ENCODE peak calls at places on chromosomes 4 and X, in five cellular contexts. C is K562, O is H1, Q is HepG2, T is HCT116. J is an unnamed sample.

GRCh38 chr4:2484993-2485392 is 16.1 kb downstream of the RNF4 start:
- DNase-seq in C (no peak), O (no peak), Q (no peak), T (no peak), J (no peak)

GRCh38 chr4:3250956-3251690 is 2.2 kb downstream of the MSANTD1 start:
- DNase-seq in C (no peak), O (no peak), Q (no peak), T (no peak), J (no peak)

GRCh38 chrX:130878350-130879341 is 24.4 kb downstream of the ENOX2 start:
- DNase-seq in C (no peak), O (no peak), Q (no peak), T (peak; percentile 23), J (no peak)

GRCh38 chr4:119020158-119020557 is 115.5 kb upstream of the MYOZ2 start:
- DNase-seq in C (no peak), O (no peak), Q (no peak), T (no peak), J (no peak)

GRCh38 chr4:79906996-79907395 is 166.0 kb downstream of the ANTXR2 start:
- DNase-seq in C (no peak), O (no peak), Q (no peak), T (no peak), J (no peak)

GRCh38 chrX:12497832-12498591 is 293.2 kb upstream of the PRPS2 start:
- DNase-seq in C (peak; percentile 21), O (peak; percentile 64), Q (no peak), T (no peak), J (no peak)

GRCh38 chrX:24412637-24413363 is 52.3 kb upstream of the PDK3 start:
- DNase-seq in C (no peak), O (no peak), Q (no peak), T (no peak), J (no peak)

GRCh38 chr4:54165438-54165837 is 63.7 kb upstream of the PDGFRA start:
- DNase-seq in C (no peak), O (no peak), Q (peak; percentile 7), T (peak; percentile 36), J (no peak)

GRCh38 chr4:80017125-80017854 is 55.7 kb downstream of the ANTXR2 start:
- DNase-seq in C (no peak), O (no peak), Q (no peak), T (no peak), J (no peak)

GRCh38 chr4:14596904-14597303 is 405.4 kb upstream of the CPEB2 start:
- DNase-seq in C (no peak), O (no peak), Q (no peak), T (no peak), J (no peak)

GRCh38 chr4:3045500-3045850 is 28.9 kb downstream of the HTT-AS start:
- DNase-seq in C (peak; percentile 26), O (no peak), Q (no peak), T (no peak), J (peak; percentile 78)

GRCh38 chr4:52173470-52174055 is 122.5 kb downstream of the SPATA18 start:
- DNase-seq in C (no peak), O (no peak), Q (no peak), T (no peak), J (no peak)

GRCh38 chr4:153131478-153132069 is 72.7 kb upstream of the TRIM2 start:
- DNase-seq in C (no peak), O (no peak), Q (no peak), T (no peak), J (no peak)

GRCh38 chr4:3442959-3443749 is 1.4 kb downstream of the HGFAC start:
- DNase-seq in C (peak; percentile 85), O (peak; percentile 93), Q (peak; percentile 39), T (no peak), J (peak; percentile 86)

GRCh38 chr4:184039963-184040383 is 134.9 kb downstream of the STOX2 start:
- DNase-seq in C (no peak), O (peak; percentile 58), Q (no peak), T (no peak), J (no peak)

GRCh38 chr4:31516520-31516919 is 796.4 kb downstream of the PCDH7 start:
- DNase-seq in C (no peak), O (no peak), Q (no peak), T (no peak), J (no peak)

DNA sequence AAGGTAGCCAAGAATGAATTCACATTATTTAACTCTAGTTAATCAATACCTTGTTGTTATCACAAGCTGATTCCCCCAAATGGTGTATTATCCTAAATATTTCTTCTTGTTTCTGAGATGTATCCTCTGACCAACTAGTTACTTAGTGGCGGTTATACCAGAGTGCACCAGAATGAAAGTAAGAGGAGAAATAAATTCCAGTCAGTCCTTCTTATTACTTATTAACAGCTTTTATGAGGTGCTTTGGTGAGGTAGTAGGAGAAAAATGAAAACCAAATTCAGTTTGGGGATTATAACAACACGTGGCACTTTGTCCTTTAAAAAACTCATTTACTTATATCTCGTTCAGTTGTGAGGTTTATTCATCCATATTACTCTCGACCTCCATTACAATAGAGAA is 101.9 kb downstream of the AMMECR1 start:
- DNase-seq in C (no peak), O (no peak), Q (no peak), T (no peak), J (no peak)
- TF ChIP-seq JUND in C (no peak), O (no peak), Q (no peak), T (no peak), J (no peak)

DNA sequence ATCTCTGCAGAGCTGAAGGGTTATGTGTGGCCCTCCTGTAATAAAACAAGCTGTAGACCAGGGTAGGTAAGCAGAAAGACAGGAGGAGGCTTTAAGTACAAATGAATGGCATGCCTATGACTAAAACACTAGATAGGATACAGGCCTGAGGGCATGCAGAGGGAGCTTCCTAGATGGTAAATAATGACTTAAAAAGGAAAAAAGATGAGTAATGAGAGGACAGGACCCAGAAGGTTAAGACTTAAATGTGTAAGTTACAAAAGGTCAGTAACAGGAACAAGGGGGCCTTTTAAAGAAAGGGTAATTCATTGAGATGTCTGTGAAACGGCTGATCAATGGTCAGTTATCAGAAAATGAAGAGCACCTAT is 194.8 kb downstream of the SOWAHB start:
- DNase-seq in C (no peak), O (no peak), Q (no peak), T (peak; percentile 28), J (no peak)
- TF ChIP-seq JUND in C (no peak), O (no peak), Q (no peak), T (no peak), J (no peak)

GRCh38 chr4:39718366-39719323 is 20.7 kb downstream of the UBE2K start:
- DNase-seq in C (no peak), O (peak; percentile 48), Q (no peak), T (no peak), J (no peak)

GRCh38 chr4:39713691-39714090 is 15.8 kb downstream of the UBE2K start:
- DNase-seq in C (no peak), O (no peak), Q (no peak), T (no peak), J (no peak)

GRCh38 chr4:39715788-39716187 is 17.9 kb downstream of the UBE2K start:
- DNase-seq in C (no peak), O (no peak), Q (no peak), T (no peak), J (no peak)

GRCh38 chr4:39714171-39714570 is 16.2 kb downstream of the UBE2K start:
- DNase-seq in C (no peak), O (peak; percentile 29), Q (no peak), T (no peak), J (no peak)

GRCh38 chr4:39716356-39716755 is 18.4 kb downstream of the UBE2K start:
- DNase-seq in C (no peak), O (no peak), Q (no peak), T (no peak), J (no peak)
- TF ChIP-seq JUND in C (no peak), O (no peak), Q (no peak), T (no peak), J (no peak)

GRCh38 chrX:150643958-150644357 is 49.2 kb upstream of the MTMR1 start:
- DNase-seq in C (no peak), O (no peak), Q (no peak), T (no peak), J (no peak)

GRCh38 chrX:150647331-150647730 is 45.9 kb upstream of the MTMR1 start:
- DNase-seq in C (no peak), O (no peak), Q (no peak), T (no peak), J (no peak)

GRCh38 chrX:150648296-150648940 is 44.8 kb upstream of the MTMR1 start:
- DNase-seq in C (no peak), O (no peak), Q (no peak), T (no peak), J (no peak)

GRCh38 chrX:150649096-150649870 is 43.9 kb upstream of the MTMR1 start:
- DNase-seq in C (no peak), O (no peak), Q (no peak), T (no peak), J (no peak)
- TF ChIP-seq JUND in C (no peak), O (no peak), Q (no peak), T (no peak), J (no peak)

GRCh38 chrX:36869457-36869856 is 138.7 kb upstream of the FAM47C start:
- DNase-seq in C (no peak), O (no peak), Q (no peak), T (no peak), J (no peak)

GRCh38 chrX:36868592-36868991 is 139.6 kb upstream of the FAM47C start:
- DNase-seq in C (no peak), O (no peak), Q (no peak), T (no peak), J (no peak)

DNA sequence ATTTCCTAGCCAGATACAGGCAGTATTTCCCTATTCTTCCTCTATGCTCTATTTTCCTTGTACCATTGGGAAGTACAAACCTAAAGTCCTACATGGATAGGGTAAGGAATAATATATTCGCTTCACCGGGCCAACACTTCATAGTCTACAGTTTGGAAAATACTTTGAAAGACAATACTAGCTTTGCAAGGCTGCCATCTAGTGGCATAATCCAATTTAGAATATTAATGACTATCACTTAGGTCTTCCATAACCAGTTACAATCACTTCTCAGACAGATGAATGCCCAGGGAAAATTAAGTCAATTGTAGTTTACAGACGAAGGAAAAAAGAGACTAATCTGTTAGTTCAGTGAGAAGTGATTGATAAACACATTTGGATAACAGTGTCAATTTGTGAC is 141.0 kb upstream of the FAM47C start:
- DNase-seq in C (peak; percentile 2), O (no peak), Q (peak; percentile 2), T (no peak), J (peak; percentile 56)
- TF ChIP-seq JUND in C (no peak), O (no peak), Q (no peak), T (no peak), J (no peak)

GRCh38 chr4:39030726-39031125 is 1.5 kb downstream of the TMEM156 start:
- DNase-seq in C (no peak), O (no peak), Q (no peak), T (no peak), J (no peak)
- TF ChIP-seq JUND in C (no peak), O (no peak), Q (no peak), T (no peak), J (no peak)

GRCh38 chrX:63686878-63687714 is 97.9 kb downstream of the ARHGEF9 start:
- DNase-seq in C (peak; percentile 21), O (peak; percentile 43), Q (peak; percentile 23), T (peak; percentile 3), J (peak; percentile 46)
- TF ChIP-seq JUND in C (no peak), O (no peak), Q (no peak), T (no peak), J (no peak)

J was measured in T47D.